ENCODE peak calls at places on chromosome 16, in four cellular contexts. U is mesenchymal stem cell, E is H9, J is IMR-90. L is an unnamed sample.
A peak's percentile ranks its signal among the peaks of the same experiment; 100 is the strongest.

GRCh38 chr16:49961087-49961486 is 63.9 kb upstream of the CNEP1R1 start:
- DNase-seq in U (no peak), E (no peak), J (peak; percentile 3), L (no peak)

GRCh38 chr16:16014329-16015224 is 65.2 kb downstream of the ABCC1 start:
- DNase-seq in U (peak; percentile 81), E (no peak), J (peak; percentile 62), L (no peak)

GRCh38 chr16:67878232-67878631 is 5.4 kb downstream of the EDC4 start:
- DNase-seq in U (no peak), E (no peak), J (no peak), L (no peak)

GRCh38 chr16:14454391-14454790 is 175.7 kb downstream of the PARN start:
- DNase-seq in U (no peak), E (no peak), J (peak; percentile 81), L (no peak)

GRCh38 chr16:83968891-83969672 is 1.0 kb downstream of the NECAB2 start:
- DNase-seq in U (no peak), E (no peak), J (no peak), L (no peak)

GRCh38 chr16:23847938-23848337 is 12.2 kb downstream of the PRKCB start:
- DNase-seq in U (no peak), E (no peak), J (no peak), L (no peak)

GRCh38 chr16:78478267-78478821 is 378.9 kb downstream of the WWOX start:
- DNase-seq in U (peak; percentile 16), E (peak; percentile 69), J (no peak), L (no peak)

GRCh38 chr16:29812754-29813643 is 1.0 kb downstream of the PRRT2 start:
- DNase-seq in U (no peak), E (no peak), J (no peak), L (no peak)

GRCh38 chr16:54265558-54266213 is 20.9 kb downstream of the IRX3 start:
- DNase-seq in U (no peak), E (peak; percentile 15), J (no peak), L (no peak)

GRCh38 chr16:50293994-50294855 is 27.9 kb downstream of the ADCY7 start:
- DNase-seq in U (no peak), E (no peak), J (no peak), L (no peak)

GRCh38 chr16:1815461-1815860 is 11.2 kb downstream of the HAGH start:
- DNase-seq in U (peak; percentile 79), E (no peak), J (no peak), L (no peak)

GRCh38 chr16:28187595-28188004 is 24.2 kb downstream of the XPO6 start:
- DNase-seq in U (peak; percentile 26), E (no peak), J (no peak), L (no peak)

GRCh38 chr16:29315046-29315445 is 91.5 kb downstream of the NPIPB11 start:
- DNase-seq in U (no peak), E (no peak), J (peak; percentile 31), L (no peak)

GRCh38 chr16:19472487-19472886 is 49.4 kb downstream of the GDE1 start:
- DNase-seq in U (no peak), E (no peak), J (no peak), L (no peak)

GRCh38 chr16:28504707-28505404 is 1.8 kb downstream of the IL27 start:
- DNase-seq in U (no peak), E (no peak), J (no peak), L (no peak)

GRCh38 chr16:27111486-27111885 is 44.8 kb downstream of the C16orf82 start:
- DNase-seq in U (no peak), E (no peak), J (no peak), L (no peak)

GRCh38 chr16:50360779-50361178 is 8.0 kb downstream of the BRD7 start:
- DNase-seq in U (no peak), E (no peak), J (no peak), L (no peak)

GRCh38 chr16:4517812-4518211 is 20.8 kb downstream of the CDIP1 start:
- DNase-seq in U (peak; percentile 61), E (peak; percentile 84), J (peak; percentile 46), L (peak; percentile 50)

GRCh38 chr16:11978080-11978479 is 1.5 kb downstream of the SNX29 start:
- DNase-seq in U (no peak), E (no peak), J (no peak), L (no peak)

GRCh38 chr16:78390828-78391227 is 291.4 kb downstream of the WWOX start:
- DNase-seq in U (no peak), E (no peak), J (no peak), L (no peak)

GRCh38 chr16:52051773-52052172 is 495.2 kb downstream of the TOX3 start:
- DNase-seq in U (no peak), E (no peak), J (no peak), L (no peak)

GRCh38 chr16:70574595-70575271 is 51.1 kb downstream of the SF3B3 start:
- DNase-seq in U (no peak), E (no peak), J (peak; percentile 10), L (no peak)

GRCh38 chr16:68469728-68470460 is 21.6 kb upstream of the SMPD3 start:
- DNase-seq in U (no peak), E (no peak), J (no peak), L (no peak)

GRCh38 chr16:31568577-31569359 is 41.1 kb downstream of the AHSP start:
- DNase-seq in U (no peak), E (peak; percentile 48), J (no peak), L (no peak)

GRCh38 chr16:54821731-54822130 is 108.9 kb upstream of the IRX5 start:
- DNase-seq in U (no peak), E (no peak), J (no peak), L (no peak)

GRCh38 chr16:89067677-89068076 is 26.0 kb upstream of the ACSF3 start:
- DNase-seq in U (no peak), E (no peak), J (no peak), L (no peak)
- H3K4me1 ChIP-seq in U (peaks cover 1% of the 10 kb centered on the region), E (no peaks in the 10 kb centered on the region), J (no peaks in the 10 kb centered on the region), L (peaks cover 11% of the 10 kb centered on the region)

GRCh38 chr16:87957296-87958069 is 6.2 kb downstream of the BANP start:
- DNase-seq in U (no peak), E (no peak), J (no peak), L (no peak)
- H3K79me1 ChIP-seq in U (peaks cover 27% of the 10 kb centered on the region), E (peaks cover 16% of the 10 kb centered on the region), J (peaks cover 95% of the 10 kb centered on the region), L (peaks cover 15% of the 10 kb centered on the region)

GRCh38 chr16:87383522-87384161 is at the start of gene FBXO31:
- DNase-seq in U (peak; percentile 93), E (peak; percentile 94), J (peak; percentile 94), L (peak; percentile 96)

GRCh38 chr16:87382023-87382785 is 1.4 kb downstream of the FBXO31 start:
- DNase-seq in U (peak; percentile 49), E (no peak), J (no peak), L (no peak)

GRCh38 chr16:87376660-87377059 is 6.9 kb downstream of the FBXO31 start:
- DNase-seq in U (no peak), E (no peak), J (no peak), L (no peak)

GRCh38 chr16:87380875-87381274 is 2.7 kb downstream of the FBXO31 start:
- DNase-seq in U (peak; percentile 69), E (no peak), J (peak; percentile 61), L (no peak)

DNA sequence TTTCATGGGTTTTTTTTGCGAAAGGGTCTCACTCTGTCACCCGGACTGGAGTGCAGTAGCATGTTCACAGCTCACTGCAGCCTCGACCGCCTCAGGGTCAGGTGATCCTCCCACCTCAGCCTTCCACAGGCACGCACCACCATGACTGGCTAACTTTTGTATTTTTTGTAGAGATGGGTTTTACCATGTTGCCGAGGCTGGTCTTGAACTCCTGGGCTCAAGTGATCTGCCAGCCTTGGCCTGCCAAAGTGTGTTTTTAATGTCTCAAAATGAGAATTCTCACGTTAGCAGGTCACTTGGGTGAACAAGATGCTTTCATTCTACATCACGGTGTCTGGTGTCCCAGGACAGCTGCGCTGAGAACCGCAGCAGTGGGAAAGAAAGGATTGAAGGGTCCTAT is 3.2 kb downstream of the FBXO31 start:
- DNase-seq in U (no peak), E (no peak), J (no peak), L (no peak)
- H3K4me1 ChIP-seq in U (peaks cover 27% of the 10 kb centered on the region), E (no peaks in the 10 kb centered on the region), J (peaks cover 19% of the 10 kb centered on the region), L (no peaks in the 10 kb centered on the region)

DNA sequence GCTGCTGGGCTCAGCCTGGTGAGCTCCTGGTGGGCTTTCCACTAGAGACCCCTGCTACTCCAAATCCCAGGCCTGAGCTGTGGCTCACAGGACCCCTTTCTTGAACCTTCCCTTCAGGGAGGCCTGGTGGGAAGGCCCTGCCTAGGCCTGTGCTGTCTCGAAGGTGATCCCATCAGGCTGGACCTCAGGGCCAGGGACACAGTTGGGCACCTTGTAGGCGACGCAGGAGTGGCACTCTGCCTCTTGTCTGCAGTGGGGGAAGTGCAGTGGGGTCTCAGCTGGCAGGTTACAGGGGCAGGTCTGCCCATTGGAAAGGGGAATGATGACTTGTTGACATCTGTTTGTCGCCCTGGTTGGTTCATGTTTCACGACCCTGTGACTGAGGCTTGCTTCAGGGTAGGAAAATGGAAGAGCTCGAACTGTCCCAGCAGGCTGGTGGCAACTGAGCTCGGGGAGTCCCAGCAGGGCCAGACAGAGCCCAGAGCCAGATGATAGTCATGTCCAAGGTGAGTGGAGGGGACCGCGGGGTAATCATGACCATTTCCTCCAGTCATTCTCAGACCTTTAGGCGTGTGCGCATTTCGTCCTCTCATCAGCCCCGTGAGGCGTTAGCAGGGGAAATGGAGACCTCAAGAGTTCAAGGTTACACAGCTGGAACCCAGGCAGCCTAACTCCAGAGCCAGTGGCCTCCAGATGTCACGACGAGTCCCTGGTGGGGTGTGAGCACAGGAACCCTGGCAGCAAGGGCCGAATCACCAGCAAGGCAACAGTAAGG is 11.3 kb downstream of the CMIP start:
- DNase-seq in U (no peak), E (no peak), J (no peak), L (no peak)
- H3K79me1 ChIP-seq in U (peaks cover 75% of the 10 kb centered on the region), E (no peaks in the 10 kb centered on the region), J (peaks cover 94% of the 10 kb centered on the region), L (peaks cover 17% of the 10 kb centered on the region)

DNA sequence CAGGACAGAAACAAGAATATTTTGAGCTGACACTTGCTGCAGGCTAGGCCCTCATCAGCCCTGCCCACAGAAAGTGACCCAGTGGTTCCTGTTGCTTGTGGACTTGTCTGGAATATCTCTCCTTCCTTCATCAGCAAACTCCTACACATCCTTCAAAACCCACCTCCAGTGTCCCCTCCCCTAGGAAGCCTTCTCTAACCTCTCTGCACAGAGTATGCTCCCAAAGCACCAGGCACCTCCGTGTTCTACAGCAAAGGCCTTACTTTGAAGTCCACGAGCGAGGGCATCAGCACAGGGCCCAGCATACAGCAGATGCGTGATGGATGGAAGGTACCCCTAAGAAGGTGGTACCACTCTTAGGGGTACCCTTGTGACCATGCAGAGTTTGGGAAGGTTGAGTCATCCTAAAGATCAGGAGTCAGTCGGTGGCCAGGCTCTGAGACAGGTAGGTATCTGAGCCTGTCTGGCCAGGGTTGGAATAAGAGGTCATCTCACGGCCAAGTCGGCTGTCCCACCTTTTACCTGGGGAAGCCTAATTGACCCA is 2.0 kb downstream of the CCDC102A start:
- DNase-seq in U (no peak), E (peak; percentile 18), J (no peak), L (no peak)
- H3K4me1 ChIP-seq in U (peaks cover 60% of the 10 kb centered on the region), E (peaks cover 10% of the 10 kb centered on the region), J (peaks cover 28% of the 10 kb centered on the region), L (peaks cover 28% of the 10 kb centered on the region)

DNA sequence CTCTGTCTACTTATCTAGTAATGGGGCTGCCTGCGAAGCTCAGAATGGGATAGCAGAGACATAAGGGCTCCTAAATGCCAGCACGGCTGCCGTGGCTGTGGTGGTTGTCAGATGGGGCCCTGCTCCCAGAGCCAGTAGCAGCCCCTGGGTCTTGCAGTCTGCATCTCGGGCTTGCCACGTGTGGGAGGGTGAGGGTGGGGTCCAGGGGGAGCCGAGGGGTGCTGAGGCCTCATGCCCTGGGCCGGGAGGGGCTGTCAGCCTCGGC is 88.8 kb upstream of the GSE1 start:
- DNase-seq in U (no peak), E (no peak), J (no peak), L (no peak)
- H3K79me1 ChIP-seq in U (peaks cover 6% of the 10 kb centered on the region), E (no peaks in the 10 kb centered on the region), J (peaks cover 48% of the 10 kb centered on the region), L (peaks cover 4% of the 10 kb centered on the region)